ENCODE peak calls at places on chromosome 5, in six cellular contexts. X is smooth muscle cell of the brain vasculature; N is ovary; H is activated CD8-positive, alpha-beta memory T cell treated with anti-CD3 and anti-CD28 coated beads, Interleukin-2, amount 50 U/mL, for 4 hours; G is stimulated activated CD8-positive, alpha-beta memory T cell treated with anti-CD3 and anti-CD28 coated beads, Interleukin-12 subunit alpha, Interleukin-12 subunit beta, amount 100 ng/mL, for 1 hour; Q is cardiac fibroblast. K is an unnamed sample.

GRCh38 chr5:79793304-79793703 is 103.7 kb downstream of the CMYA5 start:
- DNase-seq in G (no peak), Q (no peak), N (no peak), X (no peak), H (no peak), K (no peak)

GRCh38 chr5:58886315-58887207 is 303.7 kb downstream of the RAB3C start:
- DNase-seq in X (peak), H (peak), Q (peak), N (peak), G (peak), K (peak)

GRCh38 chr5:163399923-163400322 is 37.5 kb upstream of the CCNG1 start:
- DNase-seq in H (no peak), N (no peak), X (no peak), G (no peak), Q (no peak), K (no peak)

GRCh38 chr5:69415584-69415958 is 655 bp downstream of the MARVELD2 start:
- DNase-seq in Q (no peak), X (no peak), G (no peak), N (no peak), H (no peak), K (peak)

GRCh38 chr5:113678924-113679575 is 165.6 kb downstream of the YTHDC2 start:
- DNase-seq in N (no peak), Q (peak), X (no peak), H (no peak), G (no peak), K (no peak)

GRCh38 chr5:117954341-117954740 is 1034.0 kb downstream of the DTWD2 start:
- DNase-seq in H (no peak), G (no peak), N (no peak), Q (no peak), X (no peak), K (no peak)

GRCh38 chr5:18420711-18421110 is 786.5 kb downstream of the TAF11L14 start:
- DNase-seq in H (no peak), N (no peak), X (no peak), Q (no peak), G (no peak), K (no peak)

GRCh38 chr5:82861705-82862104 is 215.5 kb downstream of the TMEM167A start:
- DNase-seq in X (no peak), N (no peak), G (no peak), Q (peak), H (no peak), K (no peak)

GRCh38 chr5:132103380-132103951 is 29.9 kb downstream of the CSF2 start:
- DNase-seq in Q (peak), X (peak), G (peak), H (peak), N (peak), K (peak)

GRCh38 chr5:126053630-126054029 is 369.6 kb upstream of the GRAMD2B start:
- DNase-seq in X (no peak), H (no peak), Q (no peak), G (no peak), N (no peak), K (no peak)

GRCh38 chr5:96214442-96215197 is 218.4 kb downstream of the PCSK1 start:
- DNase-seq in H (no peak), N (no peak), G (no peak), Q (no peak), X (no peak), K (peak)

GRCh38 chr5:56286015-56286992 is 53.2 kb upstream of the ANKRD55 start:
- DNase-seq in Q (no peak), X (no peak), G (no peak), H (no peak), N (no peak), K (no peak)

GRCh38 chr5:162752612-162753011 is 684.8 kb upstream of the CCNG1 start:
- DNase-seq in Q (no peak), X (no peak), H (no peak), N (no peak), G (no peak), K (no peak)

GRCh38 chr5:99706160-99706559 is 777.4 kb upstream of the CHD1 start:
- DNase-seq in N (no peak), Q (no peak), H (no peak), X (no peak), G (no peak), K (no peak)

GRCh38 chr5:133119233-133119711 is 67.5 kb downstream of the HSPA4 start:
- DNase-seq in H (no peak), Q (no peak), X (no peak), G (no peak), N (no peak), K (no peak)

GRCh38 chr5:79417495-79417894 is 96.4 kb downstream of the HOMER1 start:
- DNase-seq in H (no peak), N (no peak), Q (no peak), G (no peak), X (no peak), K (no peak)

GRCh38 chr5:81544351-81545001 is 150.5 kb upstream of the ACOT12 start:
- DNase-seq in N (no peak), G (no peak), H (no peak), X (no peak), Q (no peak), K (no peak)

GRCh38 chr5:60382761-60383160 is 317.2 kb downstream of the DEPDC1B start:
- DNase-seq in G (no peak), H (no peak), N (no peak), X (peak), Q (peak), K (no peak)

GRCh38 chr5:134458234-134458633 is 46.6 kb upstream of the CDKN2AIPNL start:
- DNase-seq in G (no peak), Q (no peak), N (peak), H (no peak), X (no peak), K (no peak)

GRCh38 chr5:158754018-158754514 is 345.6 kb downstream of the EBF1 start:
- DNase-seq in Q (peak), N (no peak), H (no peak), G (no peak), X (no peak), K (peak)

GRCh38 chr5:129014185-129014584 is 48.9 kb downstream of the SLC27A6 start:
- DNase-seq in X (no peak), Q (no peak), G (no peak), H (no peak), N (no peak), K (no peak)

GRCh38 chr5:59683311-59683710 is 210.2 kb downstream of the PDE4D start:
- DNase-seq in N (no peak), G (no peak), H (no peak), X (no peak), Q (no peak), K (no peak)

GRCh38 chr5:115389799-115390382 is 93.4 kb upstream of the CCDC112 start:
- DNase-seq in G (no peak), X (no peak), Q (no peak), N (no peak), H (no peak), K (no peak)

GRCh38 chr5:150458819-150459557 is 9.4 kb upstream of the RPS14 start:
- DNase-seq in Q (peak), X (no peak), H (peak), G (peak), N (peak), K (peak)

GRCh38 chr5:151023651-151024050 is 3.3 kb downstream of the GPX3 start:
- DNase-seq in G (no peak), Q (peak), N (peak), X (no peak), H (no peak), K (no peak)

GRCh38 chr5:76473676-76474075 is 70.6 kb downstream of the IQGAP2 start:
- DNase-seq in G (peak), X (no peak), H (peak), N (no peak), Q (no peak), K (no peak)

GRCh38 chr5:3186711-3187450 is 408.8 kb upstream of the IRX1 start:
- DNase-seq in N (no peak), G (no peak), X (no peak), Q (no peak), H (no peak), K (no peak)

GRCh38 chr5:72074238-72074637 is 33.0 kb upstream of the MAP1B start:
- DNase-seq in G (no peak), Q (no peak), N (no peak), H (no peak), X (no peak), K (no peak)

GRCh38 chr5:157710431-157710830 is 20.8 kb upstream of the THG1L start:
- DNase-seq in X (no peak), H (no peak), G (no peak), N (no peak), Q (no peak), K (no peak)

GRCh38 chr5:134101686-134102439 is 12.6 kb upstream of the TCF7 start:
- DNase-seq in G (peak), Q (peak), X (no peak), N (peak), H (peak), K (peak)

GRCh38 chr5:160352308-160352707 is 18.1 kb downstream of the C1QTNF2 start:
- DNase-seq in Q (no peak), N (no peak), G (no peak), H (no peak), X (no peak), K (no peak)

GRCh38 chr5:56950626-56951130 is 1.2 kb downstream of the MIER3 start:
- DNase-seq in Q (peak), N (peak), G (peak), X (no peak), H (peak), K (peak)

GRCh38 chr5:171999877-172000276 is 6.6 kb downstream of the FBXW11 start:
- DNase-seq in H (no peak), X (no peak), G (no peak), Q (no peak), N (no peak), K (no peak)

GRCh38 chr5:65120371-65120967 is 351.7 kb downstream of the CWC27 start:
- DNase-seq in X (no peak), H (no peak), Q (no peak), N (no peak), G (no peak), K (no peak)

GRCh38 chr5:32598270-32598937 is 13.0 kb downstream of the SUB1 start:
- DNase-seq in X (no peak), H (no peak), N (no peak), G (no peak), Q (no peak), K (no peak)

GRCh38 chr5:53362521-53362941 is 117.9 kb upstream of the FST start:
- DNase-seq in N (no peak), Q (peak), H (no peak), X (no peak), G (no peak), K (no peak)

GRCh38 chr5:169429044-169429443 is 128.1 kb upstream of the SLIT3 start:
- DNase-seq in X (no peak), H (no peak), N (no peak), G (no peak), Q (peak), K (no peak)